ENCODE peak calls at places on chromosomes 16 and 17, in six cellular contexts. One of them, this sample, is unnamed.

GRCh38 chr16:1537763-1538289 is 4.4 kb downstream of the TMEM204 start:
- DNase-seq in activated T-cell treated with anti-CD3 and anti-CD28 coated beads for 1 hour: no peak
- DNase-seq in GM03348: no peak
- DNase-seq in OCI-M1: no peak
- DNase-seq in stimulated activated CD8-positive, alpha-beta memory T cell treated with anti-CD3 and anti-CD28 coated beads, Interleukin-15, amount 100 ng/mL, for 24 hours: no peak
- DNase-seq in stimulated activated CD4-positive, alpha-beta T cell treated with anti-CD3 and anti-CD28 coated beads, Interleukin-2, amount 100 ng/mL, for 24 hours: peak
- DNase-seq in this sample: no peak

GRCh38 chr16:13798211-13798610 is 121.7 kb upstream of the ERCC4 start:
- DNase-seq in activated T-cell treated with anti-CD3 and anti-CD28 coated beads for 1 hour: no peak
- DNase-seq in GM03348: no peak
- DNase-seq in OCI-M1: no peak
- DNase-seq in stimulated activated CD8-positive, alpha-beta memory T cell treated with anti-CD3 and anti-CD28 coated beads, Interleukin-15, amount 100 ng/mL, for 24 hours: no peak
- DNase-seq in stimulated activated CD4-positive, alpha-beta T cell treated with anti-CD3 and anti-CD28 coated beads, Interleukin-2, amount 100 ng/mL, for 24 hours: no peak
- DNase-seq in this sample: no peak

GRCh38 chr16:72428611-72429376 is 256.8 kb upstream of the PMFBP1 start:
- DNase-seq in activated T-cell treated with anti-CD3 and anti-CD28 coated beads for 1 hour: no peak
- DNase-seq in GM03348: no peak
- DNase-seq in OCI-M1: no peak
- DNase-seq in stimulated activated CD8-positive, alpha-beta memory T cell treated with anti-CD3 and anti-CD28 coated beads, Interleukin-15, amount 100 ng/mL, for 24 hours: no peak
- DNase-seq in stimulated activated CD4-positive, alpha-beta T cell treated with anti-CD3 and anti-CD28 coated beads, Interleukin-2, amount 100 ng/mL, for 24 hours: no peak
- DNase-seq in this sample: no peak

GRCh38 chr17:83064732-83065659 is 14.4 kb upstream of the METRNL start:
- DNase-seq in activated T-cell treated with anti-CD3 and anti-CD28 coated beads for 1 hour: no peak
- DNase-seq in GM03348: no peak
- DNase-seq in OCI-M1: peak
- DNase-seq in stimulated activated CD8-positive, alpha-beta memory T cell treated with anti-CD3 and anti-CD28 coated beads, Interleukin-15, amount 100 ng/mL, for 24 hours: no peak
- DNase-seq in stimulated activated CD4-positive, alpha-beta T cell treated with anti-CD3 and anti-CD28 coated beads, Interleukin-2, amount 100 ng/mL, for 24 hours: no peak
- DNase-seq in this sample: no peak

GRCh38 chr17:42135664-42136653 is 13.4 kb downstream of the HSPB9 start:
- DNase-seq in activated T-cell treated with anti-CD3 and anti-CD28 coated beads for 1 hour: no peak
- DNase-seq in GM03348: peak
- DNase-seq in OCI-M1: peak
- DNase-seq in stimulated activated CD8-positive, alpha-beta memory T cell treated with anti-CD3 and anti-CD28 coated beads, Interleukin-15, amount 100 ng/mL, for 24 hours: no peak
- DNase-seq in stimulated activated CD4-positive, alpha-beta T cell treated with anti-CD3 and anti-CD28 coated beads, Interleukin-2, amount 100 ng/mL, for 24 hours: no peak
- DNase-seq in this sample: no peak

GRCh38 chr17:62206550-62206949 is 141.5 kb upstream of the MED13 start:
- DNase-seq in activated T-cell treated with anti-CD3 and anti-CD28 coated beads for 1 hour: no peak
- DNase-seq in GM03348: no peak
- DNase-seq in OCI-M1: no peak
- DNase-seq in stimulated activated CD8-positive, alpha-beta memory T cell treated with anti-CD3 and anti-CD28 coated beads, Interleukin-15, amount 100 ng/mL, for 24 hours: no peak
- DNase-seq in stimulated activated CD4-positive, alpha-beta T cell treated with anti-CD3 and anti-CD28 coated beads, Interleukin-2, amount 100 ng/mL, for 24 hours: no peak
- DNase-seq in this sample: no peak

GRCh38 chr17:17391575-17392370 is 85.0 kb upstream of the MED9 start:
- DNase-seq in activated T-cell treated with anti-CD3 and anti-CD28 coated beads for 1 hour: peak
- DNase-seq in GM03348: no peak
- DNase-seq in OCI-M1: peak
- DNase-seq in stimulated activated CD8-positive, alpha-beta memory T cell treated with anti-CD3 and anti-CD28 coated beads, Interleukin-15, amount 100 ng/mL, for 24 hours: no peak
- DNase-seq in stimulated activated CD4-positive, alpha-beta T cell treated with anti-CD3 and anti-CD28 coated beads, Interleukin-2, amount 100 ng/mL, for 24 hours: peak
- DNase-seq in this sample: peak

GRCh38 chr16:51151951-51152663 is 1.0 kb upstream of the SALL1 start:
- DNase-seq in activated T-cell treated with anti-CD3 and anti-CD28 coated beads for 1 hour: no peak
- DNase-seq in GM03348: peak
- DNase-seq in OCI-M1: no peak
- DNase-seq in stimulated activated CD8-positive, alpha-beta memory T cell treated with anti-CD3 and anti-CD28 coated beads, Interleukin-15, amount 100 ng/mL, for 24 hours: no peak
- DNase-seq in stimulated activated CD4-positive, alpha-beta T cell treated with anti-CD3 and anti-CD28 coated beads, Interleukin-2, amount 100 ng/mL, for 24 hours: no peak
- DNase-seq in this sample: no peak

GRCh38 chr17:75542184-75542583 is 16.7 kb downstream of the LLGL2 start:
- DNase-seq in activated T-cell treated with anti-CD3 and anti-CD28 coated beads for 1 hour: no peak
- DNase-seq in GM03348: no peak
- DNase-seq in OCI-M1: no peak
- DNase-seq in stimulated activated CD8-positive, alpha-beta memory T cell treated with anti-CD3 and anti-CD28 coated beads, Interleukin-15, amount 100 ng/mL, for 24 hours: no peak
- DNase-seq in stimulated activated CD4-positive, alpha-beta T cell treated with anti-CD3 and anti-CD28 coated beads, Interleukin-2, amount 100 ng/mL, for 24 hours: no peak
- DNase-seq in this sample: no peak

GRCh38 chr16:2507679-2508064 is 6.1 kb upstream of the ATP6V0C start:
- DNase-seq in activated T-cell treated with anti-CD3 and anti-CD28 coated beads for 1 hour: no peak
- DNase-seq in GM03348: no peak
- DNase-seq in OCI-M1: no peak
- DNase-seq in stimulated activated CD8-positive, alpha-beta memory T cell treated with anti-CD3 and anti-CD28 coated beads, Interleukin-15, amount 100 ng/mL, for 24 hours: no peak
- DNase-seq in stimulated activated CD4-positive, alpha-beta T cell treated with anti-CD3 and anti-CD28 coated beads, Interleukin-2, amount 100 ng/mL, for 24 hours: no peak
- DNase-seq in this sample: no peak

GRCh38 chr16:27251561-27252205 is 16.9 kb downstream of the NSMCE1 start:
- DNase-seq in activated T-cell treated with anti-CD3 and anti-CD28 coated beads for 1 hour: no peak
- DNase-seq in GM03348: no peak
- DNase-seq in OCI-M1: no peak
- DNase-seq in stimulated activated CD8-positive, alpha-beta memory T cell treated with anti-CD3 and anti-CD28 coated beads, Interleukin-15, amount 100 ng/mL, for 24 hours: no peak
- DNase-seq in stimulated activated CD4-positive, alpha-beta T cell treated with anti-CD3 and anti-CD28 coated beads, Interleukin-2, amount 100 ng/mL, for 24 hours: no peak
- DNase-seq in this sample: no peak

GRCh38 chr16:79269211-79269863 is 331.2 kb downstream of the MAF start:
- DNase-seq in activated T-cell treated with anti-CD3 and anti-CD28 coated beads for 1 hour: no peak
- DNase-seq in GM03348: no peak
- DNase-seq in OCI-M1: no peak
- DNase-seq in stimulated activated CD8-positive, alpha-beta memory T cell treated with anti-CD3 and anti-CD28 coated beads, Interleukin-15, amount 100 ng/mL, for 24 hours: no peak
- DNase-seq in stimulated activated CD4-positive, alpha-beta T cell treated with anti-CD3 and anti-CD28 coated beads, Interleukin-2, amount 100 ng/mL, for 24 hours: peak
- DNase-seq in this sample: no peak

GRCh38 chr16:76441391-76441790 is 164.2 kb downstream of the CNTNAP4 start:
- DNase-seq in activated T-cell treated with anti-CD3 and anti-CD28 coated beads for 1 hour: no peak
- DNase-seq in GM03348: no peak
- DNase-seq in OCI-M1: peak
- DNase-seq in stimulated activated CD8-positive, alpha-beta memory T cell treated with anti-CD3 and anti-CD28 coated beads, Interleukin-15, amount 100 ng/mL, for 24 hours: no peak
- DNase-seq in stimulated activated CD4-positive, alpha-beta T cell treated with anti-CD3 and anti-CD28 coated beads, Interleukin-2, amount 100 ng/mL, for 24 hours: no peak
- DNase-seq in this sample: no peak